ENCODE peak calls at places on chromosomes 16 and 17, in six cellular contexts. J is GM23338, E is SK-N-SH, F is PC-9, M is GM23248, Y is PC-3. P is an unnamed sample. For H3F3A, the result is how much of the 10 kb centered on the place peaks cover.

GRCh38 chr16:86611517-86611840 is 33.1 kb downstream of the FOXL1 start:
- DNase-seq in J (no peak), E (no peak), M (peak), F (no peak), Y (no peak), P (no peak)

GRCh38 chr17:72119963-72120877 is 600 bp upstream of the SOX9 start:
- DNase-seq in E (peak), J (peak), F (peak), Y (peak), M (peak), P (peak)

GRCh38 chr17:73249700-73250099 is 12.0 kb downstream of the CPSF4L start:
- DNase-seq in F (no peak), M (no peak), J (no peak), E (no peak), Y (no peak), P (no peak)

GRCh38 chr17:2170023-2170422 is 115.1 kb downstream of the HIC1 start:
- DNase-seq in E (no peak), Y (peak), M (no peak), F (peak), J (peak), P (peak)

GRCh38 chr17:79065105-79065670 is 9.4 kb upstream of the ENGASE start:
- DNase-seq in M (peak), E (no peak), F (no peak), J (peak), Y (peak), P (peak)

GRCh38 chr17:70405492-70406220 is 236.3 kb downstream of the KCNJ2 start:
- DNase-seq in Y (peak), E (no peak), M (peak), F (no peak), J (no peak), P (no peak)

GRCh38 chr17:10162034-10162433 is 36.4 kb downstream of the GAS7 start:
- DNase-seq in E (no peak), Y (no peak), F (no peak), J (no peak), M (peak), P (no peak)

GRCh38 chr17:82948081-82948511 is 108.3 kb upstream of the ZNF750 start:
- DNase-seq in Y (no peak), E (no peak), F (no peak), M (no peak), J (no peak), P (no peak)

GRCh38 chr17:57998234-57998746 is 8.8 kb downstream of the SRSF1 start:
- DNase-seq in Y (no peak), M (no peak), F (no peak), J (no peak), E (no peak), P (no peak)

GRCh38 chr17:8991514-8992285 is 26.2 kb upstream of the PIK3R5 start:
- DNase-seq in M (peak), E (peak), J (peak), F (peak), Y (peak), P (peak)

GRCh38 chr17:8732406-8733065 is 12.1 kb downstream of the CCDC42 start:
- DNase-seq in M (peak), J (no peak), E (no peak), F (no peak), Y (no peak), P (no peak)

GRCh38 chr16:22670551-22670970 is 143.4 kb upstream of the HS3ST2 start:
- DNase-seq in Y (peak), J (peak), F (no peak), E (peak), M (no peak), P (peak)

GRCh38 chr16:2706611-2707311 is 13.3 kb downstream of the PRSS27 start:
- DNase-seq in J (no peak), M (no peak), F (no peak), E (no peak), Y (no peak), P (no peak)

GRCh38 chr17:81869221-81870154 is 1.6 kb downstream of the ARHGDIA start:
- DNase-seq in F (peak), M (peak), Y (peak), J (peak), E (peak), P (peak)

GRCh38 chr17:81870155-81870977 is 771 bp downstream of the ARHGDIA start:
- DNase-seq in F (peak), E (peak), J (peak), M (peak), Y (peak), P (peak)

GRCh38 chr17:81868674-81869220 is 2.4 kb downstream of the ARHGDIA start:
- DNase-seq in M (peak), E (peak), J (peak), F (peak), Y (peak), P (peak)

GRCh38 chr17:81870978-81871386 is at the start of gene ARHGDIA:
- DNase-seq in E (no peak), F (no peak), J (no peak), Y (no peak), M (no peak), P (peak)

DNA sequence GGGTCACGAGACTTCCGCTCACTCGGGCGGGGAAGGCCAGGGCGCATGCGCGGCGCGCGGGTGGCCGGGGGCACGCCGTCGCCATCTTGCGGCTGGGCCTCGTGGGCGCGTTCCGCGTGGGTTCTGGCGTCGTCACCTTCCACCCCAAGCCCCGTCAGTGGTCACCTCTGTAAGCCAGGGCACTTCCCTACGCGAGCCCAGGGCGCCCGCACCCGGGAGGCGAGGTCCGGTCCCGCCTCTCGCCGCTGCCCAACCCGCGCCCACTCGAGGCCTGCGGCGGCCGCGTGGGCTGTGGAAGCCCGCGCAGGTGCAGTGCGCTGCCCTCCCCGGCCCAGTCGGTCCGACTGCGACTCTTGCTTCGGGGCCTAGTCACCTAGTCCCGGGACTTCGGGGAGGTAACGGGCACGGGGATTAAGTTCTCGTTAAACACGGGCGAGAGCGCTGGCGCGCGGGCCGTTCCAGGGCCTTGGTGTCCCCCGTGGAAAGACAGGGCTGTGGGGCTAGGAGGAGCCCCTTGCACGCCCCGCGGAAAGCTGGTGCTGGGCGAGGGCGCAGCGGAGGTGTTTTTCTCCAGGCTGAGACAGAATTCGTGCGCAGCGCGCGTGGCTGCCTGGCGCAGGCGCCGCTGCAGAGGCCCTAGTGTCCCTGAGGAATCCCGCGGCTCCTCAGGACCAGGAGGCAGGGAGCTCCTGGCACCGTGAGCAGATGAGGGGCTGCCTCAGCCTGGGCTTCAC is 417 bp upstream of the ARHGDIA start:
- DNase-seq in J (peak), F (peak), Y (peak), E (peak), M (peak), P (peak)
- H3F3A ChIP-seq in J (under half), F (half or more), Y (under half), E (half or more), M (under half), P (half or more)

GRCh38 chr16:89660146-89660545 is 2.5 kb downstream of the SPATA33 start:
- DNase-seq in E (no peak), M (no peak), J (no peak), F (no peak), Y (no peak), P (no peak)
- H3F3A ChIP-seq in E (under half), M (under half), J (under half), F (under half), Y (under half), P (under half)

DNA sequence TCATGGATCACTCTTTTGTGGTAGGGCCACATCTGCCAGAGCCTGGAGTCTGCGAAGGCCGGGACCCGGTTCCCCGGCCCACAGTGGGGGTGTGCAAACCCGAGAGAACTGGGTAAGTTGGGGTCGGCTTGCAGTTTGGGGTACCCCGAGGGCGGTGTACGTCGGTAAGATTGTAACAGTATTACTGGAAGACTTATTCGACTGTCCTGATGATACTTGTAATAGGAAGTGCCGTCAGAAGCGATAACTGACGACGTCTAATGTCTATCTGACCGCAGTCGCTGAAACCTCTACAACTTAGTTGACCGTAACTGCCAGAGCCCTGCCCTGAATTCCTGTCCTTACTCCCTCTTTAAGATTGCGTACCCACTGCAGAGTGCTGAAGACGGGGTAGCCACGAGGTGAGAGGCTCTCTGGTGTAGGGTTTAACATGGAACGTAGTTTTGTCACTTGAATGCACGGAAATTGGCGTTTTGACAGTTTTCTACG is 24.0 kb downstream of the TRPV2 start:
- DNase-seq in M (peak), J (no peak), F (no peak), E (no peak), Y (no peak), P (no peak)
- H3F3A ChIP-seq in M (under half), J (half or more), F (half or more), E (under half), Y (under half), P (half or more)

GRCh38 chr16:46785076-46785845 is 37.1 kb upstream of the MYLK3 start:
- DNase-seq in M (no peak), E (no peak), Y (no peak), F (no peak), J (peak), P (no peak)

GRCh38 chr16:46787909-46788308 is 39.8 kb upstream of the MYLK3 start:
- DNase-seq in F (no peak), Y (no peak), M (no peak), J (no peak), E (no peak), P (no peak)

GRCh38 chr16:46790599-46791270 is 40.2 kb downstream of the C16orf87 start:
- DNase-seq in Y (no peak), F (no peak), M (peak), J (no peak), E (no peak), P (no peak)

GRCh38 chr16:46789499-46790414 is 41.2 kb downstream of the C16orf87 start:
- DNase-seq in E (peak), Y (peak), J (peak), F (peak), M (peak), P (peak)

GRCh38 chr16:46789075-46789474 is 40.9 kb upstream of the MYLK3 start:
- DNase-seq in E (no peak), M (no peak), F (no peak), J (no peak), Y (no peak), P (no peak)
- H3F3A ChIP-seq in E (under half), M (under half), F (under half), J (under half), Y (under half), P (under half)

DNA sequence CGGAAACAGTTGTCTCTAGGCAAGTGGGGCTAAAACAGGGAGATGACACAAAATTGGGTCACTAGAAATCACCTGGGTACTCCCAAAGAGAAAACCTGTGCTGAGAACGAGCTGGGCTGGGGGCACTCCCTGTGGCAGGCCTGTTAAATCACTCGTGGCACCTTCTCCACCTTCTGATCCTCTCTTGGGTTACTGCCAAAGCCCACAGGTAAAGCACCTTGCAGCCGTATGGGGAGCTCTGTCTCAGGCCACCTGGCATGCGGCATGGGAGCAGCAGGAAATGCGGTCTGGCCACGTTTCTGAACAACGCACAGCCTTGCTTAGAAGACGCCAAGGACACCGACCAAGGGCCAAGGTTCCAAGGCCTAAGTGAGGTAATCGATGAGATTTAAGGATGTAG is 21.5 kb upstream of the ICAM2 start:
- DNase-seq in M (no peak), J (no peak), Y (no peak), E (no peak), F (no peak), P (no peak)
- H3F3A ChIP-seq in M (under half), J (under half), Y (under half), E (under half), F (under half), P (under half)

DNA sequence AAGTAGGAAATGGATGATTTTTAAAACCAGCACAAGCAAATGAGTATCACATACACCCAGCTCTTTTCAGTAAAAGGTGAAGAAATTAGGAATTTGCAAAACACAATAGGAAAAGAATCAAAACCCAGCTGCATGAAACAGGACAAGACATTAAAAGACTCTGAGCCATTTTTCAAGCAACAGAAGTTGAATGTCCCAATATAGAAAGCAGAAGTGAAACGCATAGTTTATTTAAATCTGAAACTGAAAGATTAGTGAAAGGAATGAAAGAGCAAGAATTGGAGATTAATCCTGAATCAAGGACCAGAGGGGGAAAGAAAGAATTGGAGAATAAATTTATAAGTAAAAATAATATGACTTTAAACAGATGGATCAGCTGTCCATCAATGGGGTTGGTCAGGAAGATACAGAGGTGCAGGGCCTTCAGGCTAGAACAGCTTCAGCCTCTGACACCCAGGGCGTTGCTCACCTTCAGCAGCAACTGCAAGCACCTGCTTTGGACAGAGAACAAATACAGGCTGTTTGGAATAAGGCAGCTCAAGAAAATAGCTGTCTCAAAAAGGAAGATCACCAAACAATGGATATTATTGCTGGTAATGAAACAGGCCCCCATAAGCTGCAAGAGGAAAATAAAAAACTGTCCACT is 3.9 kb upstream of the ARHGAP17 start:
- DNase-seq in M (no peak), F (no peak), E (no peak), Y (no peak), J (no peak), P (no peak)
- H3F3A ChIP-seq in M (under half), F (under half), E (under half), Y (under half), J (under half), P (under half)